ENCODE peak calls at places on chromosome 4, in seven cellular contexts. V, R, J, N, P, B and L are unnamed samples.
A peak's percentile ranks its signal among the peaks of the same experiment; 100 is the strongest.

GRCh38 chr4:145937990-145938611 is 522 bp downstream of the ZNF827 start:
- DNase-seq in J (no peak), B (no peak), P (no peak), N (no peak), R (peak; percentile 60), V (no peak), L (peak; percentile 29)

GRCh38 chr4:154615211-154615610 is 2.8 kb upstream of the FGG start:
- DNase-seq in P (no peak), N (no peak), J (no peak), V (no peak), R (no peak), B (no peak), L (no peak)

GRCh38 chr4:147837435-147837834 is 105.5 kb downstream of the ARHGAP10 start:
- DNase-seq in R (no peak), B (no peak), P (peak; percentile 6), J (no peak), V (no peak), N (no peak), L (no peak)

GRCh38 chr4:57102050-57102564 is 8.1 kb downstream of the IGFBP7 start:
- DNase-seq in V (no peak), B (no peak), P (peak; percentile 52), R (no peak), J (no peak), N (no peak), L (no peak)

GRCh38 chr4:16231570-16232252 is 5.4 kb upstream of the TAPT1 start:
- DNase-seq in P (no peak), V (no peak), R (no peak), B (no peak), N (no peak), J (no peak), L (no peak)

GRCh38 chr4:147582386-147583077 is 34.7 kb upstream of the TMEM184C start:
- DNase-seq in R (no peak), B (no peak), N (no peak), V (no peak), J (no peak), P (no peak), L (no peak)

GRCh38 chr4:141054446-141054845 is 78.8 kb downstream of the RNF150 start:
- DNase-seq in N (no peak), R (no peak), B (no peak), P (no peak), J (no peak), V (no peak), L (no peak)

GRCh38 chr4:75477201-75477600 is 37.0 kb downstream of the RCHY1 start:
- DNase-seq in P (no peak), V (no peak), N (no peak), J (no peak), R (no peak), B (no peak), L (no peak)

GRCh38 chr4:15742083-15742582 is 36.0 kb upstream of the CD38 start:
- DNase-seq in B (no peak), R (no peak), V (no peak), P (no peak), J (no peak), N (no peak), L (no peak)

GRCh38 chr4:175961604-175962003 is 104.0 kb upstream of the WDR17 start:
- DNase-seq in B (peak; percentile 57), J (no peak), P (no peak), N (no peak), V (no peak), R (no peak), L (no peak)

GRCh38 chr4:92447265-92447905 is 143.6 kb downstream of the GRID2 start:
- DNase-seq in P (no peak), V (no peak), J (no peak), B (no peak), N (no peak), R (no peak), L (no peak)

GRCh38 chr4:174192943-174193342 is 90.5 kb downstream of the FBXO8 start:
- DNase-seq in B (no peak), J (no peak), N (no peak), P (no peak), V (no peak), R (peak; percentile 44), L (no peak)

GRCh38 chr4:72951628-72952027 is 117.9 kb downstream of the COX18 start:
- DNase-seq in J (no peak), P (no peak), N (no peak), R (no peak), V (no peak), B (no peak), L (no peak)

GRCh38 chr4:41124916-41125548 is 89.3 kb downstream of the APBB2 start:
- DNase-seq in V (no peak), N (peak; percentile 36), P (peak; percentile 66), B (no peak), R (no peak), J (no peak), L (no peak)

GRCh38 chr4:84920591-84920990 is 45.9 kb downstream of the WDFY3 start:
- DNase-seq in B (no peak), J (no peak), P (no peak), V (no peak), N (no peak), R (no peak), L (no peak)

GRCh38 chr4:186765673-186766546 is 42.3 kb upstream of the FAT1 start:
- DNase-seq in V (no peak), J (no peak), B (no peak), N (no peak), R (no peak), P (peak; percentile 98), L (no peak)

GRCh38 chr4:150164956-150165355 is 86.7 kb downstream of the DCLK2 start:
- DNase-seq in B (no peak), R (no peak), N (no peak), V (no peak), J (no peak), P (no peak), L (no peak)

GRCh38 chr4:150156543-150156942 is 78.3 kb downstream of the DCLK2 start:
- DNase-seq in J (no peak), B (no peak), V (no peak), P (no peak), R (no peak), N (no peak), L (no peak)

GRCh38 chr4:150164055-150164454 is 85.8 kb downstream of the DCLK2 start:
- DNase-seq in P (no peak), B (no peak), R (peak; percentile 35), J (no peak), V (no peak), N (no peak), L (no peak)

GRCh38 chr4:150158041-150158440 is 79.8 kb downstream of the DCLK2 start:
- DNase-seq in N (no peak), R (no peak), V (no peak), J (no peak), P (no peak), B (no peak), L (no peak)

DNA sequence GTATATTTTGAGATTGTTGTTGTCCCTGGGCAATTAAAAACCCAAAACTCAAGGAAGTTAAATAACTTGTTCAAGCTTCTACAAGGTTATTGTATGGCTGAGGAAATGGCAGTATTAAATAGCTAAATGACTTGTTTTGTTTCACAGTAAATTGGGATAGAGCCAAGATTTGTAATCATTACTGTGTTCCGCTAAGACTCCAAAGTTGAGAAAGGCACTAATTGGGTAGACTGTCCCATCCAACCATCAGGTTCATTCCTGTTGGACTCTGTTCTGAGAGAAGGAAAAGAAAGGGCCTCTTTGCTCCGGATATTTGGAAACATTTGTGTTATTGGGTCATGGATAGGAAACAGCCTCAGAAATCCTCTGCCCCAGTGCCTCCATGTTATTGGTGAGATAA is 82.2 kb downstream of the DCLK2 start:
- DNase-seq in J (no peak), P (no peak), B (no peak), N (no peak), R (no peak), V (no peak), L (no peak)
- TF ChIP-seq TAF1 in J (no peak), P (no peak), B (no peak), N (no peak), R (no peak), V (no peak), L (no peak)

GRCh38 chr4:54961357-54961975 is 163.9 kb downstream of the KDR start:
- DNase-seq in J (no peak), N (no peak), P (no peak), V (peak; percentile 34), B (no peak), R (peak; percentile 42), L (no peak)
- TF ChIP-seq TAF1 in J (no peak), N (no peak), P (no peak), V (no peak), B (no peak), R (no peak), L (no peak)

GRCh38 chr4:82803746-82804145 is 5.2 kb upstream of the SCD5 start:
- DNase-seq in R (no peak), J (no peak), P (no peak), B (no peak), V (no peak), N (no peak), L (no peak)
- TF ChIP-seq TAF1 in R (no peak), J (no peak), P (no peak), B (no peak), V (no peak), N (no peak), L (no peak)

GRCh38 chr4:183589710-183590109 is 69.3 kb downstream of the RWDD4 start:
- DNase-seq in J (no peak), V (no peak), R (no peak), B (no peak), N (no peak), P (no peak), L (no peak)
- TF ChIP-seq TAF1 in J (no peak), V (no peak), R (no peak), B (no peak), N (no peak), P (no peak), L (no peak)

GRCh38 chr4:128376303-128376702 is 88.7 kb upstream of the PGRMC2 start:
- DNase-seq in N (no peak), R (no peak), B (no peak), V (no peak), P (no peak), J (no peak), L (no peak)
- TF ChIP-seq TAF1 in N (no peak), R (no peak), B (no peak), V (no peak), P (no peak), J (no peak), L (no peak)

GRCh38 chr4:189088783-189089182 is 851.9 kb upstream of the FRG1 start:
- DNase-seq in J (no peak), V (no peak), N (no peak), R (no peak), P (no peak), B (no peak), L (no peak)
- TF ChIP-seq TAF1 in J (no peak), V (no peak), N (no peak), R (no peak), P (no peak), B (no peak), L (no peak)

GRCh38 chr4:130542953-130543352 is 1447.0 kb downstream of the C4orf33 start:
- DNase-seq in N (no peak), J (no peak), P (no peak), B (no peak), R (no peak), V (no peak), L (no peak)

GRCh38 chr4:130545171-130545570 is 1449.2 kb downstream of the C4orf33 start:
- DNase-seq in R (no peak), J (no peak), V (no peak), B (no peak), N (no peak), P (no peak), L (no peak)

GRCh38 chr4:130545596-130545995 is 1449.6 kb downstream of the C4orf33 start:
- DNase-seq in B (no peak), R (no peak), V (no peak), P (no peak), J (no peak), N (no peak), L (no peak)
- TF ChIP-seq TAF1 in B (no peak), R (no peak), V (no peak), P (no peak), J (no peak), N (no peak), L (no peak)